ENCODE peak calls at places on chromosomes 11 and 22, in four cellular contexts. H is AG10803, L is HCT116, R is lower leg skin. F is an unnamed sample.

GRCh38 chr11:32722255-32722654 is 72.2 kb downstream of the CCDC73 start:
- DNase-seq in L (no peak), R (no peak), H (no peak), F (no peak)

GRCh38 chr11:16356751-16357365 is 512 bp upstream of the SOX6 start:
- DNase-seq in L (no peak), H (peak; percentile 22), R (no peak), F (peak; percentile 7)

GRCh38 chr22:26589845-26590524 is at the start of gene TPST2:
- DNase-seq in H (peak; percentile 69), R (peak; percentile 51), L (peak; percentile 19), F (peak; percentile 56)

GRCh38 chr22:49718396-49718795 is 109.3 kb downstream of the BRD1 start:
- DNase-seq in H (no peak), L (no peak), R (no peak), F (no peak)

GRCh38 chr22:27135582-27135981 is 478.2 kb downstream of the MIAT start:
- DNase-seq in R (no peak), L (no peak), H (peak; percentile 91), F (peak; percentile 88)

GRCh38 chr11:495537-495931 is 11.5 kb downstream of the RNH1 start:
- DNase-seq in H (no peak), L (no peak), R (no peak), F (no peak)

GRCh38 chr22:48729499-48730171 is 1098.0 kb downstream of the BRD1 start:
- DNase-seq in H (no peak), R (no peak), L (no peak), F (no peak)

GRCh38 chr11:44651535-44652130 is 75.1 kb upstream of the TSPAN18 start:
- DNase-seq in R (no peak), H (no peak), L (no peak), F (no peak)

GRCh38 chr11:61378713-61379313 is 13.6 kb upstream of the TMEM216 start:
- DNase-seq in L (no peak), H (peak; percentile 98), R (peak; percentile 67), F (peak; percentile 99)

GRCh38 chr22:39710380-39711117 is 140.0 kb downstream of the CACNA1I start:
- DNase-seq in R (no peak), H (no peak), L (no peak), F (peak; percentile 7)

GRCh38 chr11:85854212-85854556 is 999 bp upstream of the CCDC83 start:
- DNase-seq in R (no peak), H (no peak), L (no peak), F (no peak)

GRCh38 chr22:43006753-43007152 is 8.2 kb downstream of the PACSIN2 start:
- DNase-seq in H (no peak), L (no peak), R (no peak), F (no peak)

GRCh38 chr22:35314161-35314942 is 14.7 kb downstream of the TOM1 start:
- DNase-seq in L (no peak), R (no peak), H (no peak), F (no peak)

GRCh38 chr22:18028817-18029527 is 4.6 kb upstream of the MICAL3 start:
- DNase-seq in R (no peak), L (no peak), H (no peak), F (no peak)

GRCh38 chr22:41888638-41889200 is 26.2 kb downstream of the SHISA8 start:
- DNase-seq in H (peak; percentile 62), L (no peak), R (no peak), F (peak; percentile 37)

GRCh38 chr11:10400856-10401255 is 54.2 kb upstream of the AMPD3 start:
- DNase-seq in R (no peak), L (no peak), H (no peak), F (no peak)
- TF ChIP-seq CTCF in R (no peak), L (no peak), H (no peak), F (no peak)

GRCh38 chr11:119723243-119723951 is 5.6 kb downstream of the NECTIN1 start:
- DNase-seq in H (no peak), R (no peak), L (no peak), F (no peak)
- H3K4me3 ChIP-seq in H (no peak overlapping the region), R (no peak overlapping the region), L (no peak overlapping the region), F (no peak overlapping the region)

DNA sequence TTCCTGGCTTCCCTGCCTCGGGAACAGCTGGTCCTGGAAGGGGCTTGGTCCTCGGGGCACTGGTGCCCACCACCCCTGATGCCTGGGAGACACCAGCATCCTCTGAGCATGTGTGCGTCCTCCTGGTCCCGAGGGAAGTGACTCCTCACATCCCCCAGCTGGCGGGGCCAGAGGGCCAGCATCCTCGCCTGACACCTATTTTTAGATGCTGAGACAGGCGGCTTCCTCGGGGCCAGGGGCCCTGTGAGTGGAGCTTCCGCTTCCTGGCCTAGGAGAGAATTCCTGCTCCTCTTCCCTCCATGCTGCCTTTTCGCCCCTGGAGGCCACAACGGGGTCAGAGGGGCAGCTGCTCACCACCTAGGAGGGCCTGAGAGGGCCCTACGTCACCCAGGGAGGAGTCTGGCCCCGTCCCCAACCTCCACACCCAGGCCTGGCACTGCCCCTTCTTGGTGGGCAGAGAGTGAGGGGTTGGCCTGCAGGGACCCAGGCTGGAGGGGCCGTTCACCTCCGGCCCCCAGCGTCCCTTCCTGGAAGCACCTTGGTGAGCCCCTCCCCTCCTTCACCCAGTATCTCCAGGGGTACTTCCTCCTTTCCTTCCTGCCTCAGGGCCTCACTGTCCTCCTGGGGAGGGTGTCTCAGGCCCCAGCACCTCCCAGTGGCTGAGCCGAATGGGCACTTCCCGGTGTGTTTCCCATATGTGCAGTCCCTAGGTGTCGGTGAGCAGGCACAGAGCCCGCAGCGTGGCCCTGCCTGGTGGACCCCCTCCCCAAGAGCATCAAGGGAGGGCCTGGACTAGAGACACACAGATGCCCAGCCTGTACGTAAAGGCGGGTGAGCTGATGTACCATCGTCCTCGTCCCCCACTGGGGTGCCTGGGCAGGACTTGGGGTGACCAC is 6.1 kb downstream of the CD81 start:
- DNase-seq in R (no peak), H (no peak), L (no peak), F (peak; percentile 25)
- TF ChIP-seq CTCF in R (no peak), H (peak; percentile 4), L (no peak), F (no peak)

GRCh38 chr11:73625690-73626318 is 20.6 kb upstream of the PLEKHB1 start:
- DNase-seq in L (peak; percentile 56), R (peak; percentile 66), H (peak; percentile 57), F (peak; percentile 73)
- H3K4me3 ChIP-seq in L (no peak overlapping the region), R (no peak overlapping the region), H (peak overlapping the region; percentile 45), F (peak overlapping the region; percentile 50)

DNA sequence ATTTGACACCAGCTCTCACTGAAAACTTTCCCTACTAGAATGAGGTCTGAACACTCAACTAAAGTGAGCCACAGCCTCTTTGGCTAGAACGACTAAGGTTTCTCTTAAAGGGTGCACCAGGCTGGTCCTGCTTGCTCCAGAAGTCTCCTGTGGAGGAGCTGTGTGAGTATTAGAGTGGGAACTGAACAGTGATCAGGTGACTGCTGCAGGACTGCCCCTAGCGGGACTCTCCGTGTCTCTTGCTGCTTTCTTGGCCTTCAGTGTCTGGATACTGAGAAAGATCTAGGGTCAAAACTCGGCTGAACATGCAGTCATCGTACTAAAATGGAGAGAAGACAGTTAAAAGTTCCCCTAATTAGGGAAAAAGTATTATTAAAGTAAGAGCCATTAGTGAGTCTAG is 34.6 kb downstream of the FAM118A start:
- DNase-seq in L (no peak), R (no peak), H (no peak), F (peak; percentile 34)
- TF ChIP-seq CTCF in L (no peak), R (no peak), H (no peak), F (peak; percentile 33)

GRCh38 chr22:37219534-37219933 is 7.3 kb upstream of the SSTR3 start:
- DNase-seq in L (no peak), R (no peak), H (no peak), F (no peak)

GRCh38 chr22:37218399-37218770 is 6.1 kb upstream of the SSTR3 start:
- DNase-seq in R (no peak), L (no peak), H (no peak), F (no peak)

GRCh38 chr22:37221424-37222336 is 9.4 kb upstream of the SSTR3 start:
- DNase-seq in R (no peak), H (no peak), L (no peak), F (no peak)

GRCh38 chr22:37220543-37220968 is 8.3 kb upstream of the SSTR3 start:
- DNase-seq in H (no peak), R (no peak), L (no peak), F (peak; percentile 28)

DNA sequence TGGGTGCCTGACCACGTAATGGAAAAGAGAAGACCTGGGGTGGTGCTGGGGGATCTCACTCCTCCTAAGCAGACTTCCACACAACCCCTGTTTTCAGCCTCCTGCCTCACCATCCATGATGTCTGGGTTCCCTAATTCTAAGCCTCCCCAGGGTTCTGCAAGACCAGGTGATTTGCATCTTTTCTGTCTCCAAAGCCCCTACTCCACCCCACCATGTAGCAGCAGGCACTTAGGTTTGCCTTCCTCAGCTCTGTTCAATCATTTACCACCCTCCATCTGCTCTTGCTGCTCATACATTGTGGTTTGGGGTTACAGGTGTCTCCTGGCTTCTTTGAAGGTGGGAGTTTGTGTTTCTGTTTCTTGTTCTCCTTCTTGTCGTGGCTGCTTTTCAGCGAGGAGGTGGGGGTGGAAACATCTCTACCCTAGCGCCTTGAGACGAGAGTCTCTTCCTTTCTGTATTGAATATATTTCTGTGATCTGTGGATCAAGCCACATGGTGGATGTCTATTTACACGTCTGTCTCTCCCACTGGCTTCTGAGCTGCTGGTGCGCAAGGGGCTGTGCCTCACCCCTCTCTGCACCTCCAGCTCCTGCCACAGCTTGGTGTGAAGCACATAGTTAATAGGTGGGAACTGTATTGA is 6.6 kb upstream of the SSTR3 start:
- DNase-seq in R (no peak), L (no peak), H (no peak), F (no peak)
- H3K4me3 ChIP-seq in R (no peak overlapping the region), L (no peak overlapping the region), H (no peak overlapping the region), F (no peak overlapping the region)

DNA sequence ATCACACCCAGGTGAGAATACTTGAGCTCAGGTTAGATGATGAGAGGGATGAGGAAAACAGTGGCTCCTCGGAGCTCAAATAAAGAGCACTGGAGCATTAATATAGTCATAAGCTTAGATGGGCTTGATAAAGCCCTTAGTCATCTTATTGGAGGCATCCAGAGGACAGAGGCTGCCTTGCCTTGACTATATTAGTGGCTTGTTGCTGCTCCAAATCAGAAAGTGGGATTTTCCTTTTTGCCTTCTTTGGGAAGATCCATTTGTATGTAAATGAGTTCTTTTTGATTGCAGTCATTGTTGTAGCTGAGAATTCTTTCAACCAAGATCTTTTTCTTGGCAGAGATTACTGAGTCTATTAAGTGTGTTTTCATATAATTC is 18.9 kb downstream of the ADM start:
- DNase-seq in L (no peak), H (peak; percentile 43), R (no peak), F (peak; percentile 79)
- TF ChIP-seq CTCF in L (no peak), H (no peak), R (no peak), F (no peak)

F was measured in fibroblast of the aortic adventitia.